ENCODE peak calls at places on chromosomes 3 and 15, in four cellular contexts. S is bronchial epithelial cell, A is GM19239, L is left lung. M is an unnamed sample.

GRCh38 chr3:133750201-133750748 is 4.1 kb downstream of the TF start:
- DNase-seq in S (no peak), A (no peak), L (no peak), M (no peak)

GRCh38 chr3:133038089-133038730 is at the start of gene TMEM108:
- DNase-seq in S (peak), A (no peak), L (peak), M (peak)

GRCh38 chr3:28349397-28350000 is 875 bp upstream of the AZI2 start:
- DNase-seq in S (peak), A (no peak), L (peak), M (no peak)

GRCh38 chr3:118987466-118987865 is 47.2 kb downstream of the IGSF11 start:
- DNase-seq in S (no peak), A (no peak), L (no peak), M (no peak)

GRCh38 chr3:192409838-192410683 is 317.3 kb downstream of the FGF12 start:
- DNase-seq in S (no peak), A (no peak), L (peak), M (peak)

GRCh38 chr3:135753506-135753905 is 212.0 kb upstream of the PPP2R3A start:
- DNase-seq in S (no peak), A (no peak), L (no peak), M (no peak)

GRCh38 chr3:112765531-112765930 is 81.1 kb downstream of the CD200R1L start:
- DNase-seq in S (peak), A (no peak), L (no peak), M (no peak)

GRCh38 chr3:120111898-120112297 is 17.7 kb upstream of the GSK3B start:
- DNase-seq in S (peak), A (no peak), L (no peak), M (no peak)

GRCh38 chr3:131883711-131884407 is 151.0 kb downstream of the CPNE4 start:
- DNase-seq in S (peak), A (no peak), L (no peak), M (no peak)

GRCh38 chr15:70669006-70669602 is 94.3 kb downstream of the UACA start:
- DNase-seq in S (no peak), A (no peak), L (no peak), M (peak)

GRCh38 chr15:65942436-65942835 is 73.1 kb downstream of the RAB11A start:
- DNase-seq in S (no peak), A (no peak), L (no peak), M (no peak)

GRCh38 chr3:98732239-98733054 is 30.7 kb upstream of the ST3GAL6 start:
- DNase-seq in S (no peak), A (peak), L (peak), M (peak)

GRCh38 chr3:179809639-179810038 is 156.8 kb downstream of the USP13 start:
- DNase-seq in S (no peak), A (no peak), L (no peak), M (no peak)

GRCh38 chr3:66450389-66451022 is 50.3 kb downstream of the LRIG1 start:
- DNase-seq in S (peak), A (no peak), L (no peak), M (no peak)

GRCh38 chr3:127655641-127656040 is 17.1 kb upstream of the ABTB1 start:
- DNase-seq in S (peak), A (no peak), L (no peak), M (no peak)

GRCh38 chr15:78329625-78330024 is 10.5 kb upstream of the CRABP1 start:
- DNase-seq in S (peak), A (no peak), L (no peak), M (no peak)

GRCh38 chr3:72797773-72798543 is 50.3 kb downstream of the SHQ1 start:
- DNase-seq in S (no peak), A (no peak), L (no peak), M (no peak)

GRCh38 chr15:59997070-59997701 is 6.9 kb upstream of the FOXB1 start:
- DNase-seq in S (no peak), A (peak), L (peak), M (peak)

GRCh38 chr3:47877288-47877687 is 74.3 kb downstream of the DHX30 start:
- DNase-seq in S (peak), A (no peak), L (no peak), M (no peak)

GRCh38 chr15:74613953-74614743 is 1.5 kb upstream of the CLK3 start:
- DNase-seq in S (no peak), A (peak), L (peak), M (no peak)

GRCh38 chr15:72231847-72232461 is 964 bp upstream of the PKM start:
- DNase-seq in S (peak), A (no peak), L (no peak), M (peak)

M was measured in GM20000.